ENCODE peak calls at places on chromosome X, in five cellular contexts. C is B cell; W is T-helper 22 cell; Q is mesenchymal stem cell; H is stimulated activated naive CD4-positive, alpha-beta T cell. D is an unnamed sample.

GRCh38 chrX:15143050-15143824 is 126.6 kb downstream of the ASB9 start:
- DNase-seq in Q (peak; percentile 22), H (peak; percentile 11), W (no peak), C (peak; percentile 42), D (no peak)

GRCh38 chrX:49220100-49220499 is 13.0 kb downstream of the CACNA1F start:
- DNase-seq in Q (no peak), C (no peak), W (no peak), H (no peak), D (no peak)

GRCh38 chrX:108097380-108097779 is 5.8 kb downstream of the ATG4A start:
- DNase-seq in Q (no peak), W (no peak), C (no peak), H (no peak), D (no peak)

GRCh38 chrX:108439961-108440696 is 491 bp downstream of the COL4A5 start:
- DNase-seq in C (no peak), H (no peak), W (no peak), Q (no peak), D (no peak)

GRCh38 chrX:46165411-46165810 is 379.8 kb downstream of the ZNF674 start:
- DNase-seq in Q (no peak), W (no peak), C (no peak), H (no peak), D (no peak)

GRCh38 chrX:69021561-69021960 is 143.7 kb downstream of the PJA1 start:
- DNase-seq in C (no peak), Q (no peak), H (no peak), W (no peak), D (no peak)

GRCh38 chrX:108704839-108705238 is 31.5 kb downstream of the IRS4 start:
- DNase-seq in Q (no peak), C (no peak), H (no peak), W (no peak), D (no peak)

GRCh38 chrX:95383778-95384177 is 1300.9 kb upstream of the DIAPH2 start:
- DNase-seq in Q (no peak), C (no peak), H (no peak), W (no peak), D (no peak)

GRCh38 chrX:79081895-79082512 is 62.5 kb upstream of the GPR174 start:
- DNase-seq in Q (peak; percentile 1), W (no peak), H (peak; percentile 17), C (no peak), D (no peak)

GRCh38 chrX:119757646-119757978 is 776 bp upstream of the SOWAHD start:
- DNase-seq in Q (no peak), H (no peak), C (no peak), W (no peak), D (no peak)

GRCh38 chrX:72243472-72243871 is 4.6 kb upstream of the ERCC6L start:
- DNase-seq in C (no peak), W (no peak), Q (peak; percentile 31), H (no peak), D (no peak)

GRCh38 chrX:151929131-151929530 is 16.4 kb downstream of the MAGEA4 start:
- DNase-seq in W (no peak), C (no peak), H (no peak), Q (no peak), D (no peak)

GRCh38 chrX:154450312-154450711 is 6.4 kb downstream of the FAM50A start:
- DNase-seq in W (no peak), C (no peak), Q (no peak), H (no peak), D (no peak)

GRCh38 chrX:103614999-103615398 is 7.2 kb downstream of the TCEAL3 start:
- DNase-seq in Q (no peak), W (no peak), C (no peak), H (no peak), D (no peak)

GRCh38 chrX:31092970-31093638 is 21.3 kb upstream of the FTHL17 start:
- DNase-seq in C (no peak), Q (no peak), H (no peak), W (no peak), D (no peak)

GRCh38 chrX:136850441-136851175 is 29.9 kb downstream of the RBMX start:
- DNase-seq in H (no peak), Q (peak; percentile 26), W (no peak), C (no peak), D (no peak)

GRCh38 chrX:71619193-71619592 is 882 bp upstream of the CXCR3 start:
- DNase-seq in W (peak; percentile 55), Q (no peak), H (no peak), C (peak; percentile 50), D (no peak)

GRCh38 chrX:148593987-148594386 is 93.6 kb downstream of the AFF2 start:
- DNase-seq in C (no peak), W (no peak), H (no peak), Q (no peak), D (no peak)

GRCh38 chrX:47059142-47059874 is 18.9 kb upstream of the RGN start:
- DNase-seq in W (no peak), C (no peak), Q (no peak), H (no peak), D (no peak)

GRCh38 chrX:10165580-10166247 is 8.9 kb downstream of the CLCN4 start:
- DNase-seq in Q (no peak), H (no peak), C (no peak), W (no peak), D (no peak)

GRCh38 chrX:41116948-41117347 is 31.7 kb downstream of the USP9X start:
- DNase-seq in H (no peak), C (no peak), W (no peak), Q (no peak), D (no peak)

GRCh38 chrX:101409043-101409442 is 1.0 kb downstream of the HNRNPH2 start:
- DNase-seq in H (no peak), C (no peak), Q (peak; percentile 32), W (no peak), D (no peak)

GRCh38 chrX:46865281-46865680 is 28.4 kb downstream of the RP2 start:
- DNase-seq in C (no peak), Q (peak; percentile 65), W (no peak), H (no peak), D (no peak)

GRCh38 chrX:27915617-27916016 is 65.6 kb downstream of the DCAF8L1 start:
- DNase-seq in H (no peak), W (no peak), Q (peak; percentile 7), C (no peak), D (no peak)

GRCh38 chrX:22081475-22082092 is 49.5 kb downstream of the PHEX start:
- DNase-seq in C (peak; percentile 43), Q (peak; percentile 48), H (peak; percentile 2), W (peak; percentile 2), D (no peak)

GRCh38 chrX:106300239-106300638 is 132.1 kb downstream of the PWWP3B start:
- DNase-seq in Q (no peak), H (no peak), C (no peak), W (no peak), D (no peak)

GRCh38 chrX:81957900-81958545 is 756.1 kb downstream of the SH3BGRL start:
- DNase-seq in W (no peak), Q (no peak), C (no peak), H (no peak), D (no peak)

GRCh38 chrX:33138677-33139249 is 72.6 kb downstream of the DMD start:
- DNase-seq in H (no peak), W (no peak), C (no peak), Q (peak; percentile 10), D (no peak)

GRCh38 chrX:9163153-9163790 is 129.3 kb upstream of the FAM9B start:
- DNase-seq in W (no peak), Q (peak; percentile 52), H (no peak), C (no peak), D (no peak)

GRCh38 chrX:107577933-107578332 is 50.4 kb upstream of the PRPS1 start:
- DNase-seq in W (no peak), C (no peak), Q (no peak), H (no peak), D (no peak)

GRCh38 chrX:66900886-66901285 is 262.0 kb upstream of the EDA2R start:
- DNase-seq in W (no peak), C (no peak), H (no peak), Q (no peak), D (no peak)

GRCh38 chrX:74117962-74118361 is 186.0 kb upstream of the ZCCHC13 start:
- DNase-seq in H (no peak), W (no peak), Q (no peak), C (no peak), D (no peak)

GRCh38 chrX:7647826-7648225 is 195.1 kb upstream of the VCX start:
- DNase-seq in H (no peak), W (no peak), Q (no peak), C (no peak), D (no peak)

GRCh38 chrX:23668335-23668734 is 1.0 kb downstream of the PRDX4 start:
- DNase-seq in W (no peak), Q (peak; percentile 9), H (no peak), C (no peak), D (no peak)

GRCh38 chrX:135484636-135485289 is 35.7 kb upstream of the INTS6L start:
- DNase-seq in W (no peak), H (no peak), Q (peak; percentile 45), C (no peak), D (no peak)

GRCh38 chrX:39808471-39808917 is 289.3 kb downstream of the BCOR start:
- DNase-seq in W (no peak), Q (peak; percentile 81), C (no peak), H (no peak), D (peak; percentile 38)

GRCh38 chrX:103356023-103356798 is at the start of gene TCEAL9:
- DNase-seq in C (no peak), Q (peak; percentile 84), W (no peak), H (no peak), D (no peak)

GRCh38 chrX:109681475-109682081 is 51.5 kb downstream of the ACSL4 start:
- DNase-seq in Q (no peak), C (no peak), H (no peak), W (no peak), D (no peak)

GRCh38 chrX:134607523-134607922 is 50.7 kb downstream of the PLAC1 start:
- DNase-seq in Q (no peak), W (no peak), C (no peak), H (no peak), D (no peak)

GRCh38 chrX:103626855-103627254 is 1.9 kb upstream of the TCEAL1 start:
- DNase-seq in H (no peak), W (no peak), Q (peak; percentile 25), C (no peak), D (no peak)

D was measured in chondrocyte.